ENCODE peak calls at places on chromosomes 13 and 19, in ten cellular contexts. One of them, this sample, is unnamed.

GRCh38 chr13:114143806-114144605 is 11.6 kb upstream of the RASA3 start:
- DNase-seq in C1 segment of cervical spinal cord: no peak
- DNase-seq in NCI-H345: no peak
- DNase-seq in stromal cell of bone marrow: no peak
- DNase-seq in T follicular helper cell: peak; percentile 31
- DNase-seq in omental fat pad: no peak
- DNase-seq in endothelial cell: peak; percentile 57
- DNase-seq in H9: peak; percentile 74
- DNase-seq in stimulated activated CD4-positive, alpha-beta T cell treated with anti-CD3 and anti-CD28 coated beads, Interleukin-1b, Interleukin-23, amount 100 ng/mL, for 24 hours: no peak
- DNase-seq in B cell: peak; percentile 78
- DNase-seq in this sample: no peak

GRCh38 chr13:20945952-20946383 is 43.4 kb upstream of the XPO4 start:
- DNase-seq in omental fat pad: no peak
- DNase-seq in stromal cell of bone marrow: no peak
- DNase-seq in H9: peak; percentile 52
- DNase-seq in endothelial cell: peak; percentile 29
- DNase-seq in T follicular helper cell: no peak
- DNase-seq in NCI-H345: no peak
- DNase-seq in C1 segment of cervical spinal cord: no peak
- DNase-seq in B cell: no peak
- DNase-seq in stimulated activated CD4-positive, alpha-beta T cell treated with anti-CD3 and anti-CD28 coated beads, Interleukin-1b, Interleukin-23, amount 100 ng/mL, for 24 hours: no peak
- DNase-seq in this sample: no peak

GRCh38 chr13:62060570-62060969 is 644.9 kb upstream of the PCDH20 start:
- DNase-seq in stimulated activated CD4-positive, alpha-beta T cell treated with anti-CD3 and anti-CD28 coated beads, Interleukin-1b, Interleukin-23, amount 100 ng/mL, for 24 hours: no peak
- DNase-seq in omental fat pad: no peak
- DNase-seq in endothelial cell: no peak
- DNase-seq in stromal cell of bone marrow: no peak
- DNase-seq in T follicular helper cell: no peak
- DNase-seq in B cell: no peak
- DNase-seq in C1 segment of cervical spinal cord: no peak
- DNase-seq in H9: no peak
- DNase-seq in NCI-H345: no peak
- DNase-seq in this sample: no peak

GRCh38 chr13:50366488-50367174 is 351.4 kb downstream of the KCNRG start:
- DNase-seq in H9: no peak
- DNase-seq in omental fat pad: no peak
- DNase-seq in endothelial cell: no peak
- DNase-seq in T follicular helper cell: no peak
- DNase-seq in stimulated activated CD4-positive, alpha-beta T cell treated with anti-CD3 and anti-CD28 coated beads, Interleukin-1b, Interleukin-23, amount 100 ng/mL, for 24 hours: no peak
- DNase-seq in stromal cell of bone marrow: no peak
- DNase-seq in B cell: no peak
- DNase-seq in C1 segment of cervical spinal cord: no peak
- DNase-seq in NCI-H345: peak; percentile 38
- DNase-seq in this sample: no peak

GRCh38 chr19:39167461-39168257 is 29.1 kb upstream of the NCCRP1 start:
- DNase-seq in endothelial cell: no peak
- DNase-seq in B cell: no peak
- DNase-seq in T follicular helper cell: no peak
- DNase-seq in C1 segment of cervical spinal cord: no peak
- DNase-seq in NCI-H345: peak; percentile 81
- DNase-seq in stimulated activated CD4-positive, alpha-beta T cell treated with anti-CD3 and anti-CD28 coated beads, Interleukin-1b, Interleukin-23, amount 100 ng/mL, for 24 hours: no peak
- DNase-seq in stromal cell of bone marrow: no peak
- DNase-seq in H9: no peak
- DNase-seq in omental fat pad: no peak
- DNase-seq in this sample: no peak

GRCh38 chr19:35513231-35513974 is at the start of gene DMKN:
- DNase-seq in stimulated activated CD4-positive, alpha-beta T cell treated with anti-CD3 and anti-CD28 coated beads, Interleukin-1b, Interleukin-23, amount 100 ng/mL, for 24 hours: no peak
- DNase-seq in C1 segment of cervical spinal cord: no peak
- DNase-seq in stromal cell of bone marrow: peak; percentile 59
- DNase-seq in H9: peak; percentile 61
- DNase-seq in B cell: no peak
- DNase-seq in endothelial cell: no peak
- DNase-seq in omental fat pad: no peak
- DNase-seq in T follicular helper cell: no peak
- DNase-seq in NCI-H345: no peak
- DNase-seq in this sample: no peak

GRCh38 chr13:48994731-48995130 is 19.0 kb downstream of the FNDC3A start:
- DNase-seq in endothelial cell: no peak
- DNase-seq in stimulated activated CD4-positive, alpha-beta T cell treated with anti-CD3 and anti-CD28 coated beads, Interleukin-1b, Interleukin-23, amount 100 ng/mL, for 24 hours: no peak
- DNase-seq in omental fat pad: no peak
- DNase-seq in NCI-H345: no peak
- DNase-seq in B cell: no peak
- DNase-seq in C1 segment of cervical spinal cord: no peak
- DNase-seq in stromal cell of bone marrow: no peak
- DNase-seq in H9: no peak
- DNase-seq in T follicular helper cell: no peak
- DNase-seq in this sample: no peak

GRCh38 chr13:76879211-76879875 is 6.9 kb downstream of the KCTD12 start:
- DNase-seq in stromal cell of bone marrow: peak; percentile 83
- DNase-seq in omental fat pad: no peak
- DNase-seq in C1 segment of cervical spinal cord: peak; percentile 12
- DNase-seq in NCI-H345: no peak
- DNase-seq in endothelial cell: no peak
- DNase-seq in stimulated activated CD4-positive, alpha-beta T cell treated with anti-CD3 and anti-CD28 coated beads, Interleukin-1b, Interleukin-23, amount 100 ng/mL, for 24 hours: peak; percentile 11
- DNase-seq in B cell: peak; percentile 66
- DNase-seq in H9: no peak
- DNase-seq in T follicular helper cell: peak; percentile 28
- DNase-seq in this sample: no peak

GRCh38 chr19:55471266-55471665 is 5.2 kb upstream of the ZNF628 start:
- DNase-seq in stromal cell of bone marrow: no peak
- DNase-seq in C1 segment of cervical spinal cord: no peak
- DNase-seq in H9: no peak
- DNase-seq in omental fat pad: no peak
- DNase-seq in NCI-H345: no peak
- DNase-seq in endothelial cell: no peak
- DNase-seq in B cell: no peak
- DNase-seq in T follicular helper cell: no peak
- DNase-seq in stimulated activated CD4-positive, alpha-beta T cell treated with anti-CD3 and anti-CD28 coated beads, Interleukin-1b, Interleukin-23, amount 100 ng/mL, for 24 hours: no peak
- DNase-seq in this sample: no peak

GRCh38 chr19:293436-294110 is 2.4 kb upstream of the PLPP2 start:
- DNase-seq in C1 segment of cervical spinal cord: no peak
- DNase-seq in B cell: no peak
- DNase-seq in omental fat pad: no peak
- DNase-seq in stromal cell of bone marrow: no peak
- DNase-seq in T follicular helper cell: no peak
- DNase-seq in NCI-H345: no peak
- DNase-seq in endothelial cell: no peak
- DNase-seq in stimulated activated CD4-positive, alpha-beta T cell treated with anti-CD3 and anti-CD28 coated beads, Interleukin-1b, Interleukin-23, amount 100 ng/mL, for 24 hours: no peak
- DNase-seq in H9: no peak
- DNase-seq in this sample: no peak

GRCh38 chr13:77728265-77728966 is 30.9 kb downstream of the SLAIN1 start:
- DNase-seq in stimulated activated CD4-positive, alpha-beta T cell treated with anti-CD3 and anti-CD28 coated beads, Interleukin-1b, Interleukin-23, amount 100 ng/mL, for 24 hours: no peak
- DNase-seq in T follicular helper cell: no peak
- DNase-seq in C1 segment of cervical spinal cord: no peak
- DNase-seq in NCI-H345: no peak
- DNase-seq in endothelial cell: no peak
- DNase-seq in B cell: no peak
- DNase-seq in omental fat pad: no peak
- DNase-seq in stromal cell of bone marrow: no peak
- DNase-seq in H9: no peak
- DNase-seq in this sample: no peak

GRCh38 chr13:40389081-40389641 is 277.3 kb downstream of the FOXO1 start:
- DNase-seq in C1 segment of cervical spinal cord: no peak
- DNase-seq in H9: no peak
- DNase-seq in T follicular helper cell: peak; percentile 18
- DNase-seq in NCI-H345: no peak
- DNase-seq in omental fat pad: no peak
- DNase-seq in endothelial cell: no peak
- DNase-seq in B cell: no peak
- DNase-seq in stromal cell of bone marrow: no peak
- DNase-seq in stimulated activated CD4-positive, alpha-beta T cell treated with anti-CD3 and anti-CD28 coated beads, Interleukin-1b, Interleukin-23, amount 100 ng/mL, for 24 hours: no peak
- DNase-seq in this sample: no peak

GRCh38 chr19:12194827-12195500 is 32.1 kb downstream of the ZNF136 start:
- DNase-seq in B cell: peak; percentile 68
- DNase-seq in H9: no peak
- DNase-seq in T follicular helper cell: peak; percentile 50
- DNase-seq in stimulated activated CD4-positive, alpha-beta T cell treated with anti-CD3 and anti-CD28 coated beads, Interleukin-1b, Interleukin-23, amount 100 ng/mL, for 24 hours: peak; percentile 34
- DNase-seq in omental fat pad: peak; percentile 82
- DNase-seq in endothelial cell: no peak
- DNase-seq in NCI-H345: no peak
- DNase-seq in stromal cell of bone marrow: peak; percentile 34
- DNase-seq in C1 segment of cervical spinal cord: peak; percentile 75
- DNase-seq in this sample: peak; percentile 64

GRCh38 chr13:19845758-19846157 is 17.7 kb downstream of the ZMYM5 start:
- DNase-seq in omental fat pad: no peak
- DNase-seq in stromal cell of bone marrow: peak; percentile 98
- DNase-seq in H9: no peak
- DNase-seq in stimulated activated CD4-positive, alpha-beta T cell treated with anti-CD3 and anti-CD28 coated beads, Interleukin-1b, Interleukin-23, amount 100 ng/mL, for 24 hours: no peak
- DNase-seq in NCI-H345: no peak
- DNase-seq in endothelial cell: no peak
- DNase-seq in T follicular helper cell: no peak
- DNase-seq in B cell: no peak
- DNase-seq in C1 segment of cervical spinal cord: no peak
- DNase-seq in this sample: no peak

GRCh38 chr19:33558846-33559245 is 37.3 kb upstream of the PEPD start:
- DNase-seq in endothelial cell: no peak
- DNase-seq in B cell: no peak
- DNase-seq in stromal cell of bone marrow: no peak
- DNase-seq in C1 segment of cervical spinal cord: no peak
- DNase-seq in omental fat pad: no peak
- DNase-seq in stimulated activated CD4-positive, alpha-beta T cell treated with anti-CD3 and anti-CD28 coated beads, Interleukin-1b, Interleukin-23, amount 100 ng/mL, for 24 hours: no peak
- DNase-seq in T follicular helper cell: no peak
- DNase-seq in NCI-H345: no peak
- DNase-seq in H9: no peak
- DNase-seq in this sample: no peak

GRCh38 chr19:5083547-5083965 is 114.6 kb downstream of the KDM4B start:
- DNase-seq in C1 segment of cervical spinal cord: peak; percentile 17
- DNase-seq in NCI-H345: no peak
- DNase-seq in H9: no peak
- DNase-seq in T follicular helper cell: no peak
- DNase-seq in B cell: no peak
- DNase-seq in stromal cell of bone marrow: peak; percentile 6
- DNase-seq in stimulated activated CD4-positive, alpha-beta T cell treated with anti-CD3 and anti-CD28 coated beads, Interleukin-1b, Interleukin-23, amount 100 ng/mL, for 24 hours: no peak
- DNase-seq in endothelial cell: no peak
- DNase-seq in omental fat pad: no peak
- DNase-seq in this sample: no peak

GRCh38 chr13:73215807-73216206 is 157.0 kb downstream of the KLF5 start:
- DNase-seq in C1 segment of cervical spinal cord: no peak
- DNase-seq in stimulated activated CD4-positive, alpha-beta T cell treated with anti-CD3 and anti-CD28 coated beads, Interleukin-1b, Interleukin-23, amount 100 ng/mL, for 24 hours: no peak
- DNase-seq in omental fat pad: no peak
- DNase-seq in H9: no peak
- DNase-seq in T follicular helper cell: no peak
- DNase-seq in NCI-H345: no peak
- DNase-seq in endothelial cell: no peak
- DNase-seq in stromal cell of bone marrow: no peak
- DNase-seq in B cell: no peak
- DNase-seq in this sample: no peak

GRCh38 chr19:36418287-36419001 is at the start of gene ZFP82:
- DNase-seq in B cell: peak; percentile 97
- DNase-seq in H9: peak; percentile 91
- DNase-seq in stimulated activated CD4-positive, alpha-beta T cell treated with anti-CD3 and anti-CD28 coated beads, Interleukin-1b, Interleukin-23, amount 100 ng/mL, for 24 hours: peak; percentile 47
- DNase-seq in C1 segment of cervical spinal cord: peak; percentile 86
- DNase-seq in omental fat pad: no peak
- DNase-seq in NCI-H345: peak; percentile 95
- DNase-seq in stromal cell of bone marrow: peak; percentile 69
- DNase-seq in endothelial cell: peak; percentile 89
- DNase-seq in T follicular helper cell: peak; percentile 46
- DNase-seq in this sample: peak; percentile 68

GRCh38 chr19:40403262-40403984 is 9.8 kb downstream of the PRX start:
- DNase-seq in NCI-H345: peak; percentile 92
- DNase-seq in stromal cell of bone marrow: peak; percentile 66
- DNase-seq in stimulated activated CD4-positive, alpha-beta T cell treated with anti-CD3 and anti-CD28 coated beads, Interleukin-1b, Interleukin-23, amount 100 ng/mL, for 24 hours: peak; percentile 37
- DNase-seq in C1 segment of cervical spinal cord: peak; percentile 14
- DNase-seq in omental fat pad: peak; percentile 89
- DNase-seq in T follicular helper cell: peak; percentile 66
- DNase-seq in endothelial cell: peak; percentile 95
- DNase-seq in H9: peak; percentile 98
- DNase-seq in B cell: peak; percentile 92
- DNase-seq in this sample: no peak

GRCh38 chr13:101942038-101942437 is 459.8 kb downstream of the FGF14 start:
- DNase-seq in B cell: no peak
- DNase-seq in C1 segment of cervical spinal cord: no peak
- DNase-seq in T follicular helper cell: no peak
- DNase-seq in stimulated activated CD4-positive, alpha-beta T cell treated with anti-CD3 and anti-CD28 coated beads, Interleukin-1b, Interleukin-23, amount 100 ng/mL, for 24 hours: no peak
- DNase-seq in stromal cell of bone marrow: no peak
- DNase-seq in NCI-H345: peak; percentile 83
- DNase-seq in omental fat pad: no peak
- DNase-seq in endothelial cell: peak; percentile 54
- DNase-seq in H9: no peak
- DNase-seq in this sample: no peak

GRCh38 chr13:97582170-97582569 is 148.2 kb downstream of the RAP2A start:
- DNase-seq in stimulated activated CD4-positive, alpha-beta T cell treated with anti-CD3 and anti-CD28 coated beads, Interleukin-1b, Interleukin-23, amount 100 ng/mL, for 24 hours: no peak
- DNase-seq in NCI-H345: no peak
- DNase-seq in T follicular helper cell: no peak
- DNase-seq in endothelial cell: no peak
- DNase-seq in stromal cell of bone marrow: no peak
- DNase-seq in omental fat pad: no peak
- DNase-seq in B cell: no peak
- DNase-seq in H9: no peak
- DNase-seq in C1 segment of cervical spinal cord: no peak
- DNase-seq in this sample: no peak

GRCh38 chr19:35225951-35226350 is 2.6 kb downstream of the FAM187B start:
- DNase-seq in stromal cell of bone marrow: no peak
- DNase-seq in NCI-H345: no peak
- DNase-seq in C1 segment of cervical spinal cord: no peak
- DNase-seq in H9: no peak
- DNase-seq in stimulated activated CD4-positive, alpha-beta T cell treated with anti-CD3 and anti-CD28 coated beads, Interleukin-1b, Interleukin-23, amount 100 ng/mL, for 24 hours: no peak
- DNase-seq in T follicular helper cell: no peak
- DNase-seq in B cell: no peak
- DNase-seq in omental fat pad: no peak
- DNase-seq in endothelial cell: no peak
- DNase-seq in this sample: no peak

GRCh38 chr19:16315825-16316505 is 8.7 kb upstream of the KLF2 start:
- DNase-seq in NCI-H345: no peak
- DNase-seq in endothelial cell: no peak
- DNase-seq in T follicular helper cell: no peak
- DNase-seq in stromal cell of bone marrow: peak; percentile 98
- DNase-seq in omental fat pad: no peak
- DNase-seq in C1 segment of cervical spinal cord: no peak
- DNase-seq in stimulated activated CD4-positive, alpha-beta T cell treated with anti-CD3 and anti-CD28 coated beads, Interleukin-1b, Interleukin-23, amount 100 ng/mL, for 24 hours: no peak
- DNase-seq in H9: no peak
- DNase-seq in B cell: no peak
- DNase-seq in this sample: no peak

GRCh38 chr13:40564342-40564997 is 102.0 kb downstream of the FOXO1 start:
- DNase-seq in C1 segment of cervical spinal cord: no peak
- DNase-seq in endothelial cell: no peak
- DNase-seq in T follicular helper cell: no peak
- DNase-seq in stromal cell of bone marrow: no peak
- DNase-seq in B cell: peak; percentile 48
- DNase-seq in stimulated activated CD4-positive, alpha-beta T cell treated with anti-CD3 and anti-CD28 coated beads, Interleukin-1b, Interleukin-23, amount 100 ng/mL, for 24 hours: no peak
- DNase-seq in NCI-H345: no peak
- DNase-seq in omental fat pad: no peak
- DNase-seq in H9: no peak
- DNase-seq in this sample: no peak

GRCh38 chr13:50592412-50593145 is 250.9 kb downstream of the DLEU7 start:
- DNase-seq in stromal cell of bone marrow: no peak
- DNase-seq in H9: no peak
- DNase-seq in endothelial cell: no peak
- DNase-seq in omental fat pad: no peak
- DNase-seq in stimulated activated CD4-positive, alpha-beta T cell treated with anti-CD3 and anti-CD28 coated beads, Interleukin-1b, Interleukin-23, amount 100 ng/mL, for 24 hours: no peak
- DNase-seq in NCI-H345: no peak
- DNase-seq in C1 segment of cervical spinal cord: no peak
- DNase-seq in B cell: no peak
- DNase-seq in T follicular helper cell: no peak
- DNase-seq in this sample: no peak

GRCh38 chr19:14944456-14944855 is 3.2 kb downstream of the OR7C2 start:
- DNase-seq in stimulated activated CD4-positive, alpha-beta T cell treated with anti-CD3 and anti-CD28 coated beads, Interleukin-1b, Interleukin-23, amount 100 ng/mL, for 24 hours: no peak
- DNase-seq in B cell: no peak
- DNase-seq in stromal cell of bone marrow: no peak
- DNase-seq in endothelial cell: no peak
- DNase-seq in C1 segment of cervical spinal cord: no peak
- DNase-seq in NCI-H345: no peak
- DNase-seq in omental fat pad: no peak
- DNase-seq in T follicular helper cell: no peak
- DNase-seq in H9: no peak
- DNase-seq in this sample: no peak

GRCh38 chr13:50386527-50387123 is 371.4 kb downstream of the KCNRG start:
- DNase-seq in endothelial cell: no peak
- DNase-seq in T follicular helper cell: no peak
- DNase-seq in omental fat pad: no peak
- DNase-seq in NCI-H345: no peak
- DNase-seq in H9: no peak
- DNase-seq in C1 segment of cervical spinal cord: no peak
- DNase-seq in stimulated activated CD4-positive, alpha-beta T cell treated with anti-CD3 and anti-CD28 coated beads, Interleukin-1b, Interleukin-23, amount 100 ng/mL, for 24 hours: no peak
- DNase-seq in stromal cell of bone marrow: peak; percentile 53
- DNase-seq in B cell: no peak
- DNase-seq in this sample: no peak

GRCh38 chr13:19601749-19602725 is 31.4 kb upstream of the MPHOSPH8 start:
- DNase-seq in NCI-H345: peak; percentile 29
- DNase-seq in H9: peak; percentile 64
- DNase-seq in stromal cell of bone marrow: no peak
- DNase-seq in stimulated activated CD4-positive, alpha-beta T cell treated with anti-CD3 and anti-CD28 coated beads, Interleukin-1b, Interleukin-23, amount 100 ng/mL, for 24 hours: no peak
- DNase-seq in T follicular helper cell: no peak
- DNase-seq in B cell: peak; percentile 78
- DNase-seq in C1 segment of cervical spinal cord: no peak
- DNase-seq in endothelial cell: peak; percentile 59
- DNase-seq in omental fat pad: no peak
- DNase-seq in this sample: peak; percentile 3